ENCODE peak calls at places on chromosomes 16 and 17, in nine cellular contexts. One of them, this sample, is unnamed.

GRCh38 chr16:65148804-65149203 is 26.9 kb upstream of the CDH11 start:
- DNase-seq in CD8-positive, alpha-beta memory T cell: no peak
- DNase-seq in SJCRH30: no peak
- DNase-seq in psoas muscle: no peak
- DNase-seq in astrocyte of the spinal cord: no peak
- DNase-seq in lung: no peak
- DNase-seq in pancreas: no peak
- DNase-seq in GM06990: no peak
- DNase-seq in heart left ventricle: no peak
- DNase-seq in this sample: no peak

GRCh38 chr17:61372436-61372835 is 27.2 kb upstream of the TBX2 start:
- DNase-seq in astrocyte of the spinal cord: no peak
- DNase-seq in psoas muscle: no peak
- DNase-seq in GM06990: no peak
- DNase-seq in CD8-positive, alpha-beta memory T cell: no peak
- DNase-seq in pancreas: no peak
- DNase-seq in heart left ventricle: no peak
- DNase-seq in SJCRH30: no peak
- DNase-seq in lung: no peak
- DNase-seq in this sample: no peak

GRCh38 chr17:80665792-80666191 is 121.2 kb downstream of the RPTOR start:
- DNase-seq in heart left ventricle: no peak
- DNase-seq in GM06990: no peak
- DNase-seq in CD8-positive, alpha-beta memory T cell: peak; percentile 32
- DNase-seq in pancreas: no peak
- DNase-seq in SJCRH30: no peak
- DNase-seq in astrocyte of the spinal cord: no peak
- DNase-seq in psoas muscle: no peak
- DNase-seq in lung: no peak
- DNase-seq in this sample: no peak

GRCh38 chr17:48095611-48096010 is 5.7 kb downstream of the CBX1 start:
- DNase-seq in GM06990: no peak
- DNase-seq in SJCRH30: no peak
- DNase-seq in CD8-positive, alpha-beta memory T cell: no peak
- DNase-seq in lung: no peak
- DNase-seq in astrocyte of the spinal cord: no peak
- DNase-seq in heart left ventricle: no peak
- DNase-seq in psoas muscle: no peak
- DNase-seq in pancreas: no peak
- DNase-seq in this sample: no peak

GRCh38 chr16:54128629-54129230 is 157.9 kb downstream of the IRX3 start:
- DNase-seq in CD8-positive, alpha-beta memory T cell: no peak
- DNase-seq in psoas muscle: no peak
- DNase-seq in astrocyte of the spinal cord: no peak
- DNase-seq in SJCRH30: no peak
- DNase-seq in pancreas: no peak
- DNase-seq in GM06990: no peak
- DNase-seq in heart left ventricle: no peak
- DNase-seq in lung: no peak
- DNase-seq in this sample: no peak

GRCh38 chr17:37191219-37191618 is 184.6 kb upstream of the C17orf78 start:
- DNase-seq in SJCRH30: no peak
- DNase-seq in astrocyte of the spinal cord: peak; percentile 45
- DNase-seq in heart left ventricle: no peak
- DNase-seq in lung: no peak
- DNase-seq in psoas muscle: no peak
- DNase-seq in pancreas: no peak
- DNase-seq in CD8-positive, alpha-beta memory T cell: no peak
- DNase-seq in GM06990: no peak
- DNase-seq in this sample: no peak

GRCh38 chr16:56316545-56316944 is 108.8 kb downstream of the AMFR start:
- DNase-seq in GM06990: no peak
- DNase-seq in psoas muscle: no peak
- DNase-seq in CD8-positive, alpha-beta memory T cell: no peak
- DNase-seq in SJCRH30: no peak
- DNase-seq in lung: no peak
- DNase-seq in astrocyte of the spinal cord: no peak
- DNase-seq in pancreas: no peak
- DNase-seq in heart left ventricle: no peak
- DNase-seq in this sample: no peak

GRCh38 chr17:81040791-81041337 is 5.9 kb downstream of the BAIAP2 start:
- DNase-seq in GM06990: no peak
- DNase-seq in psoas muscle: no peak
- DNase-seq in pancreas: peak; percentile 58
- DNase-seq in astrocyte of the spinal cord: no peak
- DNase-seq in CD8-positive, alpha-beta memory T cell: no peak
- DNase-seq in lung: no peak
- DNase-seq in heart left ventricle: no peak
- DNase-seq in SJCRH30: peak; percentile 65
- DNase-seq in this sample: no peak

GRCh38 chr16:22206847-22207714 is 1.0 kb downstream of the EEF2K start:
- DNase-seq in psoas muscle: peak; percentile 90
- DNase-seq in lung: peak; percentile 82
- DNase-seq in heart left ventricle: peak; percentile 85
- DNase-seq in astrocyte of the spinal cord: peak; percentile 73
- DNase-seq in pancreas: peak; percentile 87
- DNase-seq in GM06990: peak; percentile 80
- DNase-seq in SJCRH30: peak; percentile 65
- DNase-seq in CD8-positive, alpha-beta memory T cell: peak; percentile 51
- DNase-seq in this sample: peak; percentile 79

GRCh38 chr16:4862639-4863038 is 15.4 kb downstream of the UBN1 start:
- DNase-seq in lung: peak; percentile 52
- DNase-seq in CD8-positive, alpha-beta memory T cell: no peak
- DNase-seq in astrocyte of the spinal cord: no peak
- DNase-seq in SJCRH30: no peak
- DNase-seq in heart left ventricle: no peak
- DNase-seq in pancreas: no peak
- DNase-seq in GM06990: no peak
- DNase-seq in psoas muscle: no peak
- DNase-seq in this sample: no peak

GRCh38 chr17:63930951-63931575 is 1.1 kb downstream of the CD79B start:
- DNase-seq in GM06990: peak; percentile 74
- DNase-seq in pancreas: no peak
- DNase-seq in heart left ventricle: peak; percentile 82
- DNase-seq in astrocyte of the spinal cord: no peak
- DNase-seq in SJCRH30: no peak
- DNase-seq in lung: peak; percentile 38
- DNase-seq in psoas muscle: peak; percentile 71
- DNase-seq in CD8-positive, alpha-beta memory T cell: peak; percentile 40
- DNase-seq in this sample: peak; percentile 49

GRCh38 chr16:50326835-50327465 is 41.8 kb downstream of the BRD7 start:
- DNase-seq in heart left ventricle: no peak
- DNase-seq in pancreas: no peak
- DNase-seq in lung: no peak
- DNase-seq in astrocyte of the spinal cord: peak; percentile 42
- DNase-seq in CD8-positive, alpha-beta memory T cell: peak; percentile 85
- DNase-seq in psoas muscle: peak; percentile 24
- DNase-seq in SJCRH30: peak; percentile 34
- DNase-seq in GM06990: no peak
- DNase-seq in this sample: peak; percentile 80

GRCh38 chr17:76382803-76383644 is 1.4 kb upstream of the SPHK1 start:
- DNase-seq in pancreas: peak; percentile 76
- DNase-seq in lung: peak; percentile 58
- DNase-seq in heart left ventricle: peak; percentile 60
- DNase-seq in astrocyte of the spinal cord: peak; percentile 69
- DNase-seq in CD8-positive, alpha-beta memory T cell: peak; percentile 45
- DNase-seq in psoas muscle: peak; percentile 58
- DNase-seq in SJCRH30: peak; percentile 63
- DNase-seq in GM06990: peak; percentile 73
- DNase-seq in this sample: peak; percentile 63

GRCh38 chr16:85428899-85429775 is 184.0 kb upstream of the GSE1 start:
- DNase-seq in GM06990: no peak
- DNase-seq in SJCRH30: no peak
- DNase-seq in CD8-positive, alpha-beta memory T cell: no peak
- DNase-seq in lung: no peak
- DNase-seq in heart left ventricle: peak; percentile 10
- DNase-seq in astrocyte of the spinal cord: no peak
- DNase-seq in pancreas: peak; percentile 46
- DNase-seq in psoas muscle: peak; percentile 8
- DNase-seq in this sample: no peak

GRCh38 chr16:5490499-5490898 is 392.9 kb upstream of the EEF2KMT start:
- DNase-seq in astrocyte of the spinal cord: no peak
- DNase-seq in heart left ventricle: no peak
- DNase-seq in GM06990: peak; percentile 6
- DNase-seq in SJCRH30: peak; percentile 62
- DNase-seq in CD8-positive, alpha-beta memory T cell: no peak
- DNase-seq in pancreas: no peak
- DNase-seq in psoas muscle: peak; percentile 22
- DNase-seq in lung: no peak
- DNase-seq in this sample: no peak

GRCh38 chr16:73354426-73354825 is 306.5 kb upstream of the ZFHX3 start:
- DNase-seq in GM06990: no peak
- DNase-seq in psoas muscle: no peak
- DNase-seq in heart left ventricle: no peak
- DNase-seq in CD8-positive, alpha-beta memory T cell: no peak
- DNase-seq in lung: no peak
- DNase-seq in astrocyte of the spinal cord: no peak
- DNase-seq in pancreas: no peak
- DNase-seq in SJCRH30: no peak
- DNase-seq in this sample: no peak

GRCh38 chr17:38602862-38603785 is 2.6 kb downstream of the SRCIN1 start:
- DNase-seq in lung: no peak
- DNase-seq in psoas muscle: no peak
- DNase-seq in astrocyte of the spinal cord: no peak
- DNase-seq in GM06990: no peak
- DNase-seq in CD8-positive, alpha-beta memory T cell: no peak
- DNase-seq in pancreas: no peak
- DNase-seq in heart left ventricle: no peak
- DNase-seq in SJCRH30: no peak
- DNase-seq in this sample: no peak
- H3K4me3 ChIP-seq in lung: no peak overlapping the region
- H3K4me3 ChIP-seq in psoas muscle: no peak overlapping the region
- H3K4me3 ChIP-seq in astrocyte of the spinal cord: no peak overlapping the region
- H3K4me3 ChIP-seq in GM06990: no peak overlapping the region
- H3K4me3 ChIP-seq in CD8-positive, alpha-beta memory T cell: no peak overlapping the region
- H3K4me3 ChIP-seq in pancreas: no peak overlapping the region
- H3K4me3 ChIP-seq in heart left ventricle: no peak overlapping the region
- H3K4me3 ChIP-seq in SJCRH30: no peak overlapping the region
- H3K4me3 ChIP-seq in this sample: no peak overlapping the region

DNA sequence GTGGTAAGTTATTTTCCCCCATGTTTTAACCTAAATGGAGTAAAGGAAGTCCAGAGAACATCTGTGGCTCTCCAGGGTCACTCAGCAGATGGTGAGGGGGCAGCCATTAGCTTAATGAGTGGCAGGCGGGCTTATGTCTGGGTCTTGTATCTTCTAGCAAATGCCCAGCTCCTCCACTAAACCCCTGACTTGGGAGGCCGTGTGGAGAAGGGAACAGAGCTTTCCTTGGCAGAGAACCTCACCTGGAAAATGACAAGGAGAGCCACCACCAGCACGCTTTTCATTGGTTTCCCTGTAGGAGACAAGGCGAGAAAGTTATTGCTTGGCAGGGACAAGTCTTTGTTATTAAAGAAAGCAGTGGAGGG is 6.6 kb downstream of the CCR7 start:
- DNase-seq in heart left ventricle: no peak
- DNase-seq in GM06990: no peak
- DNase-seq in pancreas: no peak
- DNase-seq in lung: no peak
- DNase-seq in CD8-positive, alpha-beta memory T cell: no peak
- DNase-seq in astrocyte of the spinal cord: no peak
- DNase-seq in SJCRH30: no peak
- DNase-seq in psoas muscle: no peak
- DNase-seq in this sample: no peak
- H3K4me3 ChIP-seq in heart left ventricle: no peak overlapping the region
- H3K4me3 ChIP-seq in GM06990: no peak overlapping the region
- H3K4me3 ChIP-seq in pancreas: no peak overlapping the region
- H3K4me3 ChIP-seq in lung: no peak overlapping the region
- H3K4me3 ChIP-seq in CD8-positive, alpha-beta memory T cell: no peak overlapping the region
- H3K4me3 ChIP-seq in astrocyte of the spinal cord: no peak overlapping the region
- H3K4me3 ChIP-seq in SJCRH30: no peak overlapping the region
- H3K4me3 ChIP-seq in psoas muscle: no peak overlapping the region
- H3K4me3 ChIP-seq in this sample: no peak overlapping the region

GRCh38 chr17:32741381-32741780 is 135.5 kb downstream of the MYO1D start:
- DNase-seq in pancreas: no peak
- DNase-seq in astrocyte of the spinal cord: no peak
- DNase-seq in CD8-positive, alpha-beta memory T cell: no peak
- DNase-seq in SJCRH30: no peak
- DNase-seq in psoas muscle: no peak
- DNase-seq in GM06990: no peak
- DNase-seq in heart left ventricle: no peak
- DNase-seq in lung: no peak
- DNase-seq in this sample: no peak

GRCh38 chr17:32742686-32743538 is 134.0 kb downstream of the MYO1D start:
- DNase-seq in GM06990: no peak
- DNase-seq in heart left ventricle: no peak
- DNase-seq in SJCRH30: no peak
- DNase-seq in astrocyte of the spinal cord: no peak
- DNase-seq in CD8-positive, alpha-beta memory T cell: no peak
- DNase-seq in pancreas: no peak
- DNase-seq in lung: no peak
- DNase-seq in psoas muscle: no peak
- DNase-seq in this sample: no peak

GRCh38 chr17:32739722-32740121 is 137.2 kb downstream of the MYO1D start:
- DNase-seq in SJCRH30: no peak
- DNase-seq in heart left ventricle: no peak
- DNase-seq in psoas muscle: no peak
- DNase-seq in astrocyte of the spinal cord: no peak
- DNase-seq in pancreas: no peak
- DNase-seq in GM06990: no peak
- DNase-seq in CD8-positive, alpha-beta memory T cell: no peak
- DNase-seq in lung: no peak
- DNase-seq in this sample: no peak
- H3K4me3 ChIP-seq in SJCRH30: no peak overlapping the region
- H3K4me3 ChIP-seq in heart left ventricle: no peak overlapping the region
- H3K4me3 ChIP-seq in psoas muscle: no peak overlapping the region
- H3K4me3 ChIP-seq in astrocyte of the spinal cord: no peak overlapping the region
- H3K4me3 ChIP-seq in pancreas: no peak overlapping the region
- H3K4me3 ChIP-seq in GM06990: no peak overlapping the region
- H3K4me3 ChIP-seq in CD8-positive, alpha-beta memory T cell: no peak overlapping the region
- H3K4me3 ChIP-seq in lung: no peak overlapping the region
- H3K4me3 ChIP-seq in this sample: no peak overlapping the region

GRCh38 chr16:86609115-86609514 is 30.8 kb downstream of the FOXL1 start:
- DNase-seq in psoas muscle: no peak
- DNase-seq in pancreas: no peak
- DNase-seq in CD8-positive, alpha-beta memory T cell: no peak
- DNase-seq in lung: no peak
- DNase-seq in astrocyte of the spinal cord: peak; percentile 81
- DNase-seq in heart left ventricle: no peak
- DNase-seq in GM06990: no peak
- DNase-seq in SJCRH30: peak; percentile 12
- DNase-seq in this sample: no peak

GRCh38 chr16:86609661-86610060 is 31.3 kb downstream of the FOXL1 start:
- DNase-seq in heart left ventricle: no peak
- DNase-seq in pancreas: no peak
- DNase-seq in SJCRH30: no peak
- DNase-seq in psoas muscle: no peak
- DNase-seq in CD8-positive, alpha-beta memory T cell: no peak
- DNase-seq in lung: no peak
- DNase-seq in GM06990: no peak
- DNase-seq in astrocyte of the spinal cord: no peak
- DNase-seq in this sample: no peak

GRCh38 chr16:86611958-86612357 is 33.6 kb downstream of the FOXL1 start:
- DNase-seq in SJCRH30: no peak
- DNase-seq in lung: no peak
- DNase-seq in GM06990: no peak
- DNase-seq in CD8-positive, alpha-beta memory T cell: no peak
- DNase-seq in pancreas: no peak
- DNase-seq in heart left ventricle: no peak
- DNase-seq in astrocyte of the spinal cord: no peak
- DNase-seq in psoas muscle: no peak
- DNase-seq in this sample: no peak

GRCh38 chr16:86610779-86611516 is 32.6 kb downstream of the FOXL1 start:
- DNase-seq in SJCRH30: no peak
- DNase-seq in CD8-positive, alpha-beta memory T cell: no peak
- DNase-seq in psoas muscle: no peak
- DNase-seq in pancreas: no peak
- DNase-seq in heart left ventricle: no peak
- DNase-seq in astrocyte of the spinal cord: no peak
- DNase-seq in lung: no peak
- DNase-seq in GM06990: no peak
- DNase-seq in this sample: no peak

GRCh38 chr16:86611517-86611840 is 33.1 kb downstream of the FOXL1 start:
- DNase-seq in lung: no peak
- DNase-seq in pancreas: no peak
- DNase-seq in astrocyte of the spinal cord: peak; percentile 63
- DNase-seq in heart left ventricle: peak; percentile 71
- DNase-seq in psoas muscle: peak; percentile 23
- DNase-seq in SJCRH30: no peak
- DNase-seq in CD8-positive, alpha-beta memory T cell: no peak
- DNase-seq in GM06990: no peak
- DNase-seq in this sample: no peak
- H3K4me3 ChIP-seq in lung: no peak overlapping the region
- H3K4me3 ChIP-seq in pancreas: no peak overlapping the region
- H3K4me3 ChIP-seq in astrocyte of the spinal cord: no peak overlapping the region
- H3K4me3 ChIP-seq in heart left ventricle: no peak overlapping the region
- H3K4me3 ChIP-seq in psoas muscle: no peak overlapping the region
- H3K4me3 ChIP-seq in SJCRH30: no peak overlapping the region
- H3K4me3 ChIP-seq in CD8-positive, alpha-beta memory T cell: no peak overlapping the region
- H3K4me3 ChIP-seq in GM06990: no peak overlapping the region
- H3K4me3 ChIP-seq in this sample: no peak overlapping the region

This sample was measured in CD4-positive, alpha-beta memory T cell.